ENCODE peak calls at places on chromosome 14, in four cellular contexts. One of them, this sample, is unnamed. For H3K4me1 and H3K9me3, the result is how much of the 10 kb centered on the place peaks cover.

GRCh38 chr14:80269338-80269935 is 58.1 kb upstream of the DIO2 start:
- DNase-seq in endodermal cell: no peak
- DNase-seq in upper lobe of right lung: no peak
- DNase-seq in gastrocnemius medialis: no peak
- DNase-seq in this sample: no peak

GRCh38 chr14:103067231-103067954 is 10.0 kb upstream of the CDC42BPB start:
- DNase-seq in upper lobe of right lung: no peak
- DNase-seq in endodermal cell: no peak
- DNase-seq in gastrocnemius medialis: no peak
- DNase-seq in this sample: no peak

GRCh38 chr14:94716976-94717375 is 52.9 kb downstream of the GSC start:
- DNase-seq in upper lobe of right lung: no peak
- DNase-seq in endodermal cell: no peak
- DNase-seq in gastrocnemius medialis: no peak
- DNase-seq in this sample: no peak

GRCh38 chr14:58919262-58919661 is 269.2 kb upstream of the DAAM1 start:
- DNase-seq in gastrocnemius medialis: no peak
- DNase-seq in upper lobe of right lung: no peak
- DNase-seq in endodermal cell: no peak
- DNase-seq in this sample: no peak

GRCh38 chr14:55556929-55557623 is 22.9 kb upstream of the KTN1 start:
- DNase-seq in upper lobe of right lung: peak
- DNase-seq in gastrocnemius medialis: peak
- DNase-seq in endodermal cell: no peak
- DNase-seq in this sample: peak

GRCh38 chr14:28294834-28295440 is 471.6 kb upstream of the FOXG1 start:
- DNase-seq in gastrocnemius medialis: no peak
- DNase-seq in upper lobe of right lung: no peak
- DNase-seq in endodermal cell: peak
- DNase-seq in this sample: no peak

GRCh38 chr14:101125719-101126375 is 222.3 kb upstream of the RTL1 start:
- DNase-seq in endodermal cell: peak
- DNase-seq in gastrocnemius medialis: no peak
- DNase-seq in upper lobe of right lung: peak
- DNase-seq in this sample: peak

GRCh38 chr14:102878970-102879460 is 43.4 kb upstream of the AMN start:
- DNase-seq in endodermal cell: no peak
- DNase-seq in gastrocnemius medialis: no peak
- DNase-seq in upper lobe of right lung: no peak
- DNase-seq in this sample: no peak

GRCh38 chr14:72094844-72095582 is 162.8 kb downstream of the RGS6 start:
- DNase-seq in gastrocnemius medialis: no peak
- DNase-seq in endodermal cell: no peak
- DNase-seq in upper lobe of right lung: no peak
- DNase-seq in this sample: no peak

GRCh38 chr14:76456200-76456599 is 80.3 kb downstream of the ESRRB start:
- DNase-seq in endodermal cell: peak
- DNase-seq in upper lobe of right lung: no peak
- DNase-seq in gastrocnemius medialis: no peak
- DNase-seq in this sample: no peak

GRCh38 chr14:61126083-61126962 is 145.3 kb downstream of the SLC38A6 start:
- DNase-seq in endodermal cell: no peak
- DNase-seq in upper lobe of right lung: no peak
- DNase-seq in gastrocnemius medialis: peak
- DNase-seq in this sample: no peak

GRCh38 chr14:56119221-56119967 is 1.2 kb downstream of the PELI2 start:
- DNase-seq in endodermal cell: peak
- DNase-seq in gastrocnemius medialis: no peak
- DNase-seq in upper lobe of right lung: peak
- DNase-seq in this sample: peak

GRCh38 chr14:68686212-68686478 is 106.7 kb downstream of the ZFP36L1 start:
- DNase-seq in endodermal cell: no peak
- DNase-seq in upper lobe of right lung: no peak
- DNase-seq in gastrocnemius medialis: no peak
- DNase-seq in this sample: no peak

GRCh38 chr14:97177016-97177415 is 379.8 kb downstream of the VRK1 start:
- DNase-seq in endodermal cell: peak
- DNase-seq in upper lobe of right lung: no peak
- DNase-seq in gastrocnemius medialis: no peak
- DNase-seq in this sample: no peak

GRCh38 chr14:89486961-89487360 is 69.9 kb upstream of the FOXN3 start:
- DNase-seq in gastrocnemius medialis: no peak
- DNase-seq in upper lobe of right lung: no peak
- DNase-seq in endodermal cell: no peak
- DNase-seq in this sample: no peak

GRCh38 chr14:55803506-55804197 is 223.6 kb downstream of the KTN1 start:
- DNase-seq in upper lobe of right lung: no peak
- DNase-seq in gastrocnemius medialis: no peak
- DNase-seq in endodermal cell: no peak
- DNase-seq in this sample: no peak

GRCh38 chr14:35386673-35387125 is 17.9 kb downstream of the NFKBIA start:
- DNase-seq in gastrocnemius medialis: no peak
- DNase-seq in endodermal cell: peak
- DNase-seq in upper lobe of right lung: no peak
- DNase-seq in this sample: no peak

GRCh38 chr14:35388656-35389314 is 15.8 kb downstream of the NFKBIA start:
- DNase-seq in gastrocnemius medialis: peak
- DNase-seq in endodermal cell: no peak
- DNase-seq in upper lobe of right lung: no peak
- DNase-seq in this sample: no peak

GRCh38 chr14:35385042-35385839 is 19.3 kb downstream of the NFKBIA start:
- DNase-seq in gastrocnemius medialis: peak
- DNase-seq in upper lobe of right lung: no peak
- DNase-seq in endodermal cell: peak
- DNase-seq in this sample: peak

GRCh38 chr14:35387713-35388579 is 16.6 kb downstream of the NFKBIA start:
- DNase-seq in endodermal cell: peak
- DNase-seq in upper lobe of right lung: no peak
- DNase-seq in gastrocnemius medialis: no peak
- DNase-seq in this sample: no peak

DNA sequence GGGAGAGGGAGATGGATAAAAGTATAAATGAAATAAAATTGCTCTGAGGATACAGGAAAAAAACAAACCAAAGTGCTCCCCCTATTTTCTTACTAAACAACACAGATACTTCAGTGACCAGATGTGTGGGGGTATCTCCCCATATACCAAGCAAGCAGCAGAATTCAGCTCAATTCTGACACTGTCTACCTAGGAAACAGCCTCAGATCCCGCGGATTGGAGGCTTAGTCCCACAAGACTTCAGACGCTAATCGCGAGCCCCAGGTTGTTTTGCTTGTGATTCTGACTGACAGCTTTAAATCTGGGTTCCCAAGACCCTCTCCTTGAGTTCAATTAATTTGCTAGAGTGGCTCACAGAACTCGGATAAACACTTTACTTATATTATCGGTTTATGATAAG is 17.3 kb downstream of the NFKBIA start:
- DNase-seq in endodermal cell: no peak
- DNase-seq in upper lobe of right lung: no peak
- DNase-seq in gastrocnemius medialis: no peak
- DNase-seq in this sample: no peak
- H3K4me1 ChIP-seq in endodermal cell: under half
- H3K4me1 ChIP-seq in upper lobe of right lung: under half
- H3K4me1 ChIP-seq in gastrocnemius medialis: under half
- H3K4me1 ChIP-seq in this sample: under half

DNA sequence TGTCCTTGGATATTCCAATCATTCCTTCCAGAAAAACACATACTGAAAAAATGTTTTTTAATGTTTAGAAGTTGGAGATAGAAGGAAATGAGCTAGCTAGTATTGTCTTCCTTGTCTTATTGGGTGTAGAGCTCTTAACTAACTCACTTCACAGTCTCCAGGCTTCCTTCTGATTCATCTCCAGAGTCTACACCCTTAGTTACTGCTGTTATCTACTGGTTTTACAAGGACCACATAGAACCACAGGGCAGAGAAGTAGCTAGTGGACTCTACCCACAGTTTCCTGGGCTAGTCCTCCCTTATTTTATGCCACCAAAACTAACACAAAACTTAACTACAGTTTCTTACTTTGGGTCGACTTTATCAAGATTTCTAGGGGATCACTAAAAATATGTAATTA is 31.0 kb upstream of the DHRS4 start:
- DNase-seq in gastrocnemius medialis: no peak
- DNase-seq in endodermal cell: no peak
- DNase-seq in upper lobe of right lung: no peak
- DNase-seq in this sample: no peak
- H3K4me3 ChIP-seq in gastrocnemius medialis: no peak
- H3K4me3 ChIP-seq in endodermal cell: no peak
- H3K4me3 ChIP-seq in upper lobe of right lung: no peak
- H3K4me3 ChIP-seq in this sample: no peak

GRCh38 chr14:20138520-20138919 is at the start of gene OR4N5:
- DNase-seq in gastrocnemius medialis: no peak
- DNase-seq in upper lobe of right lung: no peak
- DNase-seq in endodermal cell: no peak
- DNase-seq in this sample: no peak
- H3K9me3 ChIP-seq in gastrocnemius medialis: under half
- H3K9me3 ChIP-seq in upper lobe of right lung: under half
- H3K9me3 ChIP-seq in endodermal cell: half or more
- H3K9me3 ChIP-seq in this sample: under half

DNA sequence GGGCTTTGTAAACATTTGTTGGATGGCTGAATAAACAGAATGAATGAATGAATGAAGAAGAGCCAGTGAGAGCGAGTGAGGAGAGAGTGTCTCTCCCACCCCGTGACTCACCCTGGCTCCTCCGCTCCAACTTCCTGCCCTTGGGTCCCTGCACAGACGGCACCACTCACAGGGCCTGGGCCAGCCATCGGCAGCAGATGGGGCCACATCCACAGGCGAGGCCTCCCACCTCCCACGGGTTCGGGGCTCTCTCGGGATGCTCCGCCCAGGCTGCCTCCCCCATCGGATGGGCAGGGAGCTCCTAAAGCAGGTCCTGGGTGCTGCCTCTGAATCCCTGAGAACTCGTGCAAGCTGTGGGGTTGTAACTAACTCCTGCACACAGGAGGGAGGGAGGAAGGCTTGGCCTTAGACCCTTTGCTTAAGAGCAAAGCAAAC is 41.3 kb downstream of the CCNK start:
- DNase-seq in endodermal cell: peak
- DNase-seq in upper lobe of right lung: no peak
- DNase-seq in gastrocnemius medialis: no peak
- DNase-seq in this sample: peak
- H3K4me1 ChIP-seq in endodermal cell: under half
- H3K4me1 ChIP-seq in upper lobe of right lung: under half
- H3K4me1 ChIP-seq in gastrocnemius medialis: under half
- H3K4me1 ChIP-seq in this sample: under half

GRCh38 chr14:104581521-104581920 is 2.0 kb downstream of the C14orf180 start:
- DNase-seq in gastrocnemius medialis: no peak
- DNase-seq in endodermal cell: no peak
- DNase-seq in upper lobe of right lung: no peak
- DNase-seq in this sample: no peak
- H3K4me3 ChIP-seq in gastrocnemius medialis: no peak
- H3K4me3 ChIP-seq in endodermal cell: no peak
- H3K4me3 ChIP-seq in upper lobe of right lung: no peak
- H3K4me3 ChIP-seq in this sample: no peak